ENCODE peak calls at places on chromosomes 6 and 20, in six cellular contexts. U, Q, R, D, Z and W are unnamed samples.
A peak's percentile ranks its signal among the peaks of the same experiment; 100 is the strongest.

GRCh38 chr20:40686893-40687292 is 2.1 kb downstream of the MAFB start:
- DNase-seq in U (no peak), Q (no peak), R (no peak), D (no peak), Z (no peak), W (no peak)

GRCh38 chr20:19826179-19826914 is 68.3 kb downstream of the RIN2 start:
- DNase-seq in U (no peak), Q (no peak), R (no peak), D (no peak), Z (no peak), W (peak; percentile 38)

GRCh38 chr6:20708367-20709124 is 174.3 kb downstream of the CDKAL1 start:
- DNase-seq in U (peak; percentile 59), Q (no peak), R (no peak), D (no peak), Z (no peak), W (no peak)

GRCh38 chr6:56899311-56899710 is 55.6 kb upstream of the BEND6 start:
- DNase-seq in U (no peak), Q (no peak), R (no peak), D (no peak), Z (no peak), W (no peak)

GRCh38 chr20:43383026-43383795 is 74.5 kb upstream of the SRSF6 start:
- DNase-seq in U (no peak), Q (no peak), R (no peak), D (no peak), Z (no peak), W (no peak)

GRCh38 chr6:62971976-62972658 is 239.2 kb upstream of the FKBP1C start:
- DNase-seq in U (no peak), Q (no peak), R (no peak), D (no peak), Z (no peak), W (no peak)

GRCh38 chr6:130282234-130282995 is 59.7 kb upstream of the SAMD3 start:
- DNase-seq in U (no peak), Q (peak; percentile 9), R (peak; percentile 10), D (peak; percentile 47), Z (no peak), W (no peak)

GRCh38 chr6:21137708-21138358 is 455.7 kb upstream of the SOX4 start:
- DNase-seq in U (no peak), Q (no peak), R (no peak), D (no peak), Z (no peak), W (no peak)

GRCh38 chr6:153595903-153596302 is 443.1 kb upstream of the OPRM1 start:
- DNase-seq in U (no peak), Q (no peak), R (no peak), D (no peak), Z (no peak), W (no peak)
- TF ChIP-seq REST in U (no peak), Q (no peak), R (no peak), D (no peak), Z (no peak), W (no peak)

GRCh38 chr6:134495893-134496253 is 178.0 kb upstream of the SGK1 start:
- DNase-seq in U (no peak), Q (no peak), R (no peak), D (no peak), Z (no peak), W (no peak)

GRCh38 chr6:134495203-134495892 is 177.4 kb upstream of the SGK1 start:
- DNase-seq in U (no peak), Q (no peak), R (no peak), D (no peak), Z (no peak), W (no peak)

GRCh38 chr6:134493789-134494188 is 175.9 kb upstream of the SGK1 start:
- DNase-seq in U (no peak), Q (no peak), R (no peak), D (peak; percentile 22), Z (no peak), W (no peak)

DNA sequence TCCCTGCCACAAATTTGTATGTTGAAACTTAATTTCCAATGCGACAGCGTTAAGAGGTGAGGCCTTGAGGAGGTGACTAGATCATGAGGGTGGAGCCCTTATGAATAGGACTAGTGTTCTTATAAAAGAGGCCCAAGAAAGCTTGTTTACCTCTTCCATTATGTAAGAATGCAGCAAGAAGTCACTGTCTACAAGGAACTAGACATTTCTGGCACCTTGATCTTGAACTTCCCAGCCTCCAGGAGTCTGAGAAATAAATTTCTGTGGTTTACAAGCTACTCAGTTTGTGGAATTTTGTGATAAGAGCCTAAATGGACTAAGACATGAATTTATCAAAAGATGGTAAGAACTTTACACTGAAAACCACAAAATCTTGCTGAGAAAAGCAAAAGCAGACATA is 173.6 kb upstream of the SGK1 start:
- DNase-seq in U (no peak), Q (no peak), R (no peak), D (no peak), Z (no peak), W (peak; percentile 32)
- TF ChIP-seq REST in U (no peak), Q (no peak), R (no peak), D (no peak), Z (no peak), W (no peak)

DNA sequence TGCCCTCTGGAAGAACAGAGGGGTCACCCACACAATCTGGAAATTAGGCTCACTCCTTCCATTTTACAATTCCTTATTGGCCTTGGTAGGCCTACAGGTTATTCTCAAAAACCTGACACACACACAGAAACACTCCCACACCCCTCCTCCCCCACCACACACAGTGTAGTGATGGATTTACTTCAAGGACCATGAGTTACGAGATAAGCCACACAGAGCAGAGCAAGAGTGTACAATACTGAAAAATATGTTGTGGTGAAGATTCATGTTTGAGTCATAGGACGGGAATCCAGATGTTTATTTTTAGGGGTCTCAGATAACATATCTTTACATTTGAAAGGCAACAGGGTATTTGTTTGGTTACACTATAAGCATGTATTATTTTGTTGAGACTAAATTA is 291.9 kb downstream of the PLCB1 start:
- DNase-seq in U (no peak), Q (no peak), R (no peak), D (no peak), Z (no peak), W (no peak)
- TF ChIP-seq REST in U (no peak), Q (no peak), R (no peak), D (no peak), Z (no peak), W (no peak)

GRCh38 chr6:90175627-90176538 is 120.8 kb downstream of the BACH2 start:
- DNase-seq in U (no peak), Q (no peak), R (no peak), D (no peak), Z (no peak), W (no peak)
- TF ChIP-seq REST in U (no peak), Q (no peak), R (no peak), D (no peak), Z (no peak), W (no peak)

GRCh38 chr6:35780719-35781118 is at the start of gene CLPSL1:
- DNase-seq in U (no peak), Q (no peak), R (no peak), D (no peak), Z (no peak), W (no peak)

GRCh38 chr6:35781290-35781689 is 471 bp downstream of the CLPSL1 start:
- DNase-seq in U (no peak), Q (no peak), R (no peak), D (no peak), Z (no peak), W (no peak)

GRCh38 chr6:35776364-35777215 is at the start of gene CLPSL2:
- DNase-seq in U (no peak), Q (no peak), R (no peak), D (peak; percentile 84), Z (no peak), W (no peak)

GRCh38 chr6:35777356-35778102 is 1.1 kb downstream of the CLPSL2 start:
- DNase-seq in U (no peak), Q (no peak), R (no peak), D (no peak), Z (no peak), W (no peak)

GRCh38 chr6:35778437-35778836 is 2.0 kb downstream of the CLPSL2 start:
- DNase-seq in U (no peak), Q (no peak), R (no peak), D (no peak), Z (no peak), W (no peak)
- TF ChIP-seq REST in U (no peak), Q (no peak), R (no peak), D (no peak), Z (no peak), W (no peak)

DNA sequence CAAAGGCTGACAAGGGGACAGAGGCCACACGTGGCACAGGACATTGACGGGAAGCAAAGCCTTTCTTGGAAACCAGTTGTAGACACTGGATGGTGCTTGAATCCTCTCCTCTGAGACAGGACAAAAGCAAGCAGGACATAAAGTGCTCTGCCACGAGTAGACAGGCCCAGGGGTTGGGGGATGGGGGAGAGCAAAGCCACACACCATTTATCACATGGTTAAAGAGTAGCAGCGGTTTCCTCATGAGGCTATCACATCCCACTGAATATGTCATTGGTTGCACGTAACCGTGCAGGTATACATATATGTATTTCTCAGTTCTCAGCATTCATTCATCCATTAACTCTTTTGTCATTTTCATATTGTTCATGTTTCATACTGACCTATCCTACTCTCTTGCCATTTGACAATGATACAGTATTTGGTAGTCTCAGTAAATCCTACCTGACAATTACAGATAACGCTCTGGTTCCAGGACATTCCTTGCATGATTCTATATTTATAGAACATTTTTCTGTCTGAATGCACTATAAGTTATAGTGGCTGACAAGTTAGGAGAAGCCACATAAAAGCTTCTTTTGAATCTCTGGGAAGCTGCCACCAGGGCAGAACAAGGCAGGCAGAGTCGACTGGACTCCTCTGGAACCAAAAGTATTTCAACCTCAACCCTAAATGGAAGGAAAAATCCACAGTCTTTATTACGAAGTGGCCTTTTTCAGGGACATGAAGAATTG is 23.6 kb downstream of the METTL24 start:
- DNase-seq in U (no peak), Q (no peak), R (no peak), D (no peak), Z (no peak), W (no peak)
- TF ChIP-seq REST in U (no peak), Q (no peak), R (no peak), D (no peak), Z (no peak), W (no peak)

GRCh38 chr6:43184268-43184985 is 2.4 kb downstream of the CUL9 start:
- DNase-seq in U (no peak), Q (no peak), R (no peak), D (no peak), Z (no peak), W (no peak)
- TF ChIP-seq REST in U (no peak), Q (no peak), R (no peak), D (no peak), Z (no peak), W (no peak)

DNA sequence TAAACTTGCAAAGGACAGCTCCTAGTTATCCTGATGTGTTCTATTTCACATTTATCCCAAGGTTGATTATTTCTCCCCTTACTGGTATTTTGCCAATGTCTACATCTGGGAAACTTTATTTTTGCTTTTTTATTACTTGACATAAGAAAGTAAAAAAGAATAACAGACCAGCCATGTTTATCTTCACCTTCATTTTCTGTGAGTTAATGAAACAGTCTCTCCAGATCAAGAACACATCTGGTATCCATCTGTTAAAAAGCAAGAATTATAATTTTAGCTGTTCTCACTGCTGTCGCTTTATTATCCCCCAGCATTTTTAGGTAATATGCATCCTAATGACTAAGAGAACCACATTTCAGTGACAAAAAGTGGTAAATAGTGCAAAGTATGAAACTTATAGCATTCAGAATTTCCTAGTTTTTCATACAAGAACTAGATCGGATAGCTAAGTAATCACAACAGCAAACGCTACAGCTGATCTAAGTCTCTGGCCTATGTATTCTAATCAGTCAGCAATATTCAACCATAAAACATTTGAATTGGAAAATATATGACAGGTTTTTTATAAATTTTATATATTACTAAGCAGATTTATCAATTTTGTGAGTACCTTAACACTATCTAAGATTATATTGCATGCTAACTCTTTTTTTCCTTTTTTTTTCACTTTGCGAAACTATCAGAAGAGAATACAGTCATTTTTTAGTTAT is 74.4 kb upstream of the GJE1 start:
- DNase-seq in U (no peak), Q (no peak), R (no peak), D (no peak), Z (no peak), W (no peak)
- TF ChIP-seq REST in U (no peak), Q (no peak), R (no peak), D (no peak), Z (no peak), W (no peak)